ENCODE peak calls at places on chromosomes 11 and 22, in six cellular contexts. S is HepG2, Y is SK-N-SH, J is H1, X is HL-60, B is GM12878. O is an unnamed sample.

GRCh38 chr11:119148855-119149370 is at the start of gene ABCG4:
- DNase-seq in S (no peak), Y (peak), J (no peak), X (no peak), B (no peak), O (peak)

GRCh38 chr22:27636716-27637503 is 164.6 kb downstream of the MN1 start:
- DNase-seq in S (no peak), Y (no peak), J (no peak), X (no peak), B (no peak), O (no peak)

GRCh38 chr22:40053460-40053859 is 58.7 kb downstream of the FAM83F start:
- DNase-seq in S (no peak), Y (no peak), J (no peak), X (no peak), B (no peak), O (no peak)

GRCh38 chr11:114162719-114163123 is 103.2 kb downstream of the ZBTB16 start:
- DNase-seq in S (no peak), Y (peak), J (no peak), X (no peak), B (no peak), O (no peak)

GRCh38 chr11:13051257-13051656 is 42.1 kb downstream of the RASSF10 start:
- DNase-seq in S (no peak), Y (no peak), J (no peak), X (no peak), B (no peak), O (no peak)

GRCh38 chr11:11171285-11171684 is 181.8 kb downstream of the CSNK2A3 start:
- DNase-seq in S (no peak), Y (no peak), J (no peak), X (no peak), B (no peak), O (no peak)

GRCh38 chr11:95924414-95924760 is 480 bp upstream of the MTMR2 start:
- DNase-seq in S (peak), Y (no peak), J (no peak), X (no peak), B (no peak), O (no peak)

GRCh38 chr11:75301602-75302345 is 49.7 kb downstream of the ARRB1 start:
- DNase-seq in S (no peak), Y (no peak), J (no peak), X (no peak), B (no peak), O (no peak)

GRCh38 chr11:134032031-134032430 is 36.8 kb upstream of the JAM3 start:
- DNase-seq in S (no peak), Y (no peak), J (no peak), X (no peak), B (no peak), O (no peak)

GRCh38 chr11:134032501-134033091 is 36.3 kb upstream of the JAM3 start:
- DNase-seq in S (no peak), Y (no peak), J (no peak), X (no peak), B (no peak), O (no peak)

GRCh38 chr11:134034496-134035381 is 34.1 kb upstream of the JAM3 start:
- DNase-seq in S (no peak), Y (no peak), J (no peak), X (no peak), B (no peak), O (no peak)

GRCh38 chr11:134033276-134033675 is 35.6 kb upstream of the JAM3 start:
- DNase-seq in S (no peak), Y (no peak), J (no peak), X (no peak), B (no peak), O (no peak)

DNA sequence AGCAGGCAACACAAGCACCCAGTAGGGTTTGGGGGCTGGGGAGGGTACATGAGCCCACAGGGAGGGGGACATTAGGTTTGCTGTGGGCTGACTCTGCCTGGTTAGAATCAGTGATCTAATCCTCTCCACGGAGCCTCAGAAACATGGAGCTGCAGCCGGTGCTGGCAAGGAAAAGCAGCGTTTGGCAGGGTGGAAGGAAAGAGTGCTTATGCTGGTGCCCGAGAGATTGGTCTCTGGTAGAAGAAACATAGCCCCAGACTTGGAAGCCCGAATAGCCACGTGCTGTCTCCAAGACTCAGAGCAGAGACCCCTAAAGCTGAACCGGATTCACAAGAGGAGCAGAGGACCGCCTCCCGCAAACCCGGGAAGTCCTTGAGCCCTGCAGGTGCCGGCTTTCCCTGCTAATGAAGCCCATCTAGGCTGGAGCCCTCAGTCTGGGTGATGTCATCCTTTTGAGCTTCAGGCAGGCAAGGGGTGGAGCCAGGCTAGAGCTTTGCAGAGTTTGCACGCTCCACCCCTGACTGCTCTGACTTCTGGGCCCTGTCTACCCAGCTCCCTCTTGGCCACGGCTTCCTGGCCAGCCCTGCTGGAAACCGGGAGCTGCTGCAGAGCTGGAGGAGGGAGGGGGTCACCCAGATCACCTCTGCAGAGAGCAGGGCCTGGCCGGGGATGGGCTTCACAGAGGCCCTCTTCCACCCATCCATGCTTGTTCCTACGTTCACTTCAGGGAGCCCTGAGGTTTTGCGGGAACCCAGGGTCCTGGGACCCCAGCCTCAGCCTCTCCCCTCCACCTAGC is 35.0 kb upstream of the JAM3 start:
- DNase-seq in S (peak), Y (peak), J (peak), X (no peak), B (no peak), O (peak)
- TF ChIP-seq GABPA in S (no peak), Y (no peak), J (no peak), X (no peak), B (no peak), O (no peak)

DNA sequence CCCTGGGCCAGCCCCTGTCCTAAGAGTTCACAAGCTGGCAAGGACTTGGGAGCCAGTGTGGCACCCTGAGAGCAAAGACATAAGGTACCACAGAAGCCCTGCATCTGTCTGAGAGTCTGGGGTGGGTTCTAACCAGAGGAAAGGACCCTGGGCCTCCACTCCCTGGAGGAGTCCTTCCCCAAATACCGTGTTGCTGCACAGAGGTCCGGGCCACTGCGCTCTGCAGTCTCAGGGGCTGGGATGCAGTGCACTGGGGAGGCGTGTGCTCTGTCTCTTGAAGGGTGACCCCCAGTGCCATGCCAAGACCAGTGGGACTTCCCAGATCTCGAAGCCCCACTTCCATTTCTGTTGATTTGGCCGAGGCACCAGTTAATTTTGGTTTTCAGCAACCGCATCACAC is 4.3 kb upstream of the SH3BP1 start:
- DNase-seq in S (no peak), Y (no peak), J (no peak), X (no peak), B (no peak), O (no peak)
- TF ChIP-seq GABPA in S (no peak), Y (no peak), J (no peak), X (no peak), B (no peak), O (no peak)

DNA sequence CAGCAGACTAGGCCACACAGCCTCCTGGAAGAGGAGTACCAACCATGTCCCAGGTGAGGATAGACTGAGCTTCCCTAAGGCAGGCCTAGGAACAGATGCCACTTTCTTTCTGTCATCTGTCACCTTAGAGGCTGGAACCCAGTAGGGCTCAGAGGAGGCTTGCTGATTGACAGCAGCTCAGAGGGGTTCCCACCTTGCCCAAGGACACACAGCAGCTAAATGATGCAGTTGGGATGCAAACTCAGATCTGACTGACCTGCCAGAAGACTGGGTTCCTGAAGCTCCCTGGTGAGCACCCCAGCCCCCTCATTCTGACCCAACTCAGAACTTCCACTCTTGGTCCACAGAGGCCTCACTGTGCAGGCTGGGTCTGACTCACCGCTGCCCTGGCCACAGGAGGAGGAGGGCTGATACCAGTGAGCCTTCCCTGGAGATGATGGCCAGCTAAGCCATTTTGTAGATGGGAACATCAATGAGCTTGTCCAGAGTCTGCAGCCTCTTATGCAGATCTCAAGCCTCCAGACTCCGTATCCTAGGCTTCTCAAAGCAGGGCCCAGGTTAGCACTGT is 14.0 kb downstream of the CAPN5 start:
- DNase-seq in S (no peak), Y (no peak), J (no peak), X (no peak), B (no peak), O (no peak)
- TF ChIP-seq GABPA in S (no peak), Y (no peak), J (no peak), X (no peak), B (no peak), O (no peak)

DNA sequence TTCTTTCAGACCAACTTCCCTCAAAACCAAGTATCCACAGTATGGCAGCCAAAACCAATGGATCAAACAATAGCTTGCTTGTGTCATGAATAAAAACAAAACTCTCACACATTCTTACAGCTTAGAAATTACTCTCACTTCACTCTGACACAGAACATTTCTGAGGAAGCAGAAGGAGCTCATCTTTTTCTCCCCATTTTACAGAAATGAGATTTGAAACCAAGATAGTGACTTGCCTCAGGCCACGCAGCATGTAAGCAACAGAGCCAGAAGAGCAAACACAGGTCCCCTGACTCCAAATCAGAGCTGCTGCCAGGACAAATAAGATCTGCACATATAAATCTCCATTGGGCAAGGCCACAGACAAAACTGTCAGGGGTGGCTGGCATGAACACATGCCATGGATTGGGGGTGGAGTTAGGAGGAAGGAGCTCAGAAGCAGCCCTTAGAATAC is 64.8 kb downstream of the RAB30 start:
- DNase-seq in S (no peak), Y (peak), J (no peak), X (no peak), B (peak), O (no peak)
- TF ChIP-seq GABPA in S (no peak), Y (no peak), J (no peak), X (no peak), B (no peak), O (no peak)

DNA sequence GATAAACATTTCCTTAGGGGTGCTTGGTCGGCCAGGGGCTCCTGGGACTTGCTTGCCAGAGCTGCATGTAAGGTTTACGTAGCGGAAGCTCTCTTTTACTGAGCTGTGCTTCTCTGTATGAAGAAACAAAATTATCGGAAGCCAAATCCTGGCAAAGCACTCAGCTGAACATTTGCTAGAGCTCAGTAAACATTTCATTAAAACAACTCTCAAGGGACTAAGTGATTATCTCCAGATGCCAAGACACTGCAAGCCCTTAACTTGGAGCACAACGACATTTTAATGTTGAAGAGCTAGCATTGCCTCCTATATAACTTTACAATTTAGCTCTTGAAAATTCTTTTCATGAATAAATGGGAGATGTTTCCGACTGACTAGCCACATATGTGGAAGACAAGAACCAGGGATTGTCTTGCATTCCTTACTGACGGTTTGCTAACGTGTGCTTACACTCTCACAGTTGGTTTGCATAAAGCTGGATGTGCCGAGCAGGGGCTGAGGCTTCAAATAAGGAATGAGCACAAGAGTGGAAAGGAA is 43.3 kb downstream of the SCUBE2 start:
- DNase-seq in S (no peak), Y (no peak), J (no peak), X (no peak), B (no peak), O (no peak)
- TF ChIP-seq GABPA in S (no peak), Y (no peak), J (no peak), X (no peak), B (no peak), O (no peak)

GRCh38 chr11:3964056-3964455 is 108.6 kb downstream of the STIM1 start:
- DNase-seq in S (no peak), Y (no peak), J (no peak), X (no peak), B (no peak), O (no peak)
- TF ChIP-seq GABPA in S (no peak), Y (no peak), J (no peak), X (no peak), B (no peak), O (no peak)